ENCODE peak calls at places on chromosomes 4 and X, in six cellular contexts. One of them, this sample, is unnamed.

GRCh38 chr4:169640261-169640880 is 20.0 kb downstream of the CLCN3 start:
- DNase-seq in endodermal cell: no peak
- DNase-seq in testis: no peak
- DNase-seq in iris pigment epithelial cell: peak
- DNase-seq in stimulated activated CD8-positive, alpha-beta memory T cell treated with anti-CD3 and anti-CD28 coated beads, Interleukin-4, amount 100 ng/mL, for 24 hours: no peak
- DNase-seq in A673: no peak
- DNase-seq in this sample: no peak

GRCh38 chr4:38266616-38267015 is 306.4 kb downstream of the PTTG2 start:
- DNase-seq in stimulated activated CD8-positive, alpha-beta memory T cell treated with anti-CD3 and anti-CD28 coated beads, Interleukin-4, amount 100 ng/mL, for 24 hours: no peak
- DNase-seq in endodermal cell: no peak
- DNase-seq in testis: no peak
- DNase-seq in A673: peak
- DNase-seq in iris pigment epithelial cell: no peak
- DNase-seq in this sample: peak

GRCh38 chr4:89110541-89110985 is 770 bp upstream of the TIGD2 start:
- DNase-seq in stimulated activated CD8-positive, alpha-beta memory T cell treated with anti-CD3 and anti-CD28 coated beads, Interleukin-4, amount 100 ng/mL, for 24 hours: no peak
- DNase-seq in testis: no peak
- DNase-seq in iris pigment epithelial cell: no peak
- DNase-seq in A673: no peak
- DNase-seq in endodermal cell: peak
- DNase-seq in this sample: peak

GRCh38 chrX:10549280-10549679 is 71.1 kb downstream of the MID1 start:
- DNase-seq in iris pigment epithelial cell: no peak
- DNase-seq in stimulated activated CD8-positive, alpha-beta memory T cell treated with anti-CD3 and anti-CD28 coated beads, Interleukin-4, amount 100 ng/mL, for 24 hours: no peak
- DNase-seq in endodermal cell: no peak
- DNase-seq in testis: no peak
- DNase-seq in A673: peak
- DNase-seq in this sample: no peak

GRCh38 chrX:10199212-10199611 is 42.4 kb downstream of the CLCN4 start:
- DNase-seq in iris pigment epithelial cell: peak
- DNase-seq in testis: peak
- DNase-seq in A673: peak
- DNase-seq in endodermal cell: no peak
- DNase-seq in stimulated activated CD8-positive, alpha-beta memory T cell treated with anti-CD3 and anti-CD28 coated beads, Interleukin-4, amount 100 ng/mL, for 24 hours: no peak
- DNase-seq in this sample: no peak

GRCh38 chr4:188971125-188971524 is 831.9 kb downstream of the TRIML1 start:
- DNase-seq in A673: peak
- DNase-seq in testis: no peak
- DNase-seq in endodermal cell: no peak
- DNase-seq in iris pigment epithelial cell: peak
- DNase-seq in stimulated activated CD8-positive, alpha-beta memory T cell treated with anti-CD3 and anti-CD28 coated beads, Interleukin-4, amount 100 ng/mL, for 24 hours: no peak
- DNase-seq in this sample: peak

GRCh38 chrX:9576059-9576458 is 111.2 kb downstream of the TBL1X start:
- DNase-seq in stimulated activated CD8-positive, alpha-beta memory T cell treated with anti-CD3 and anti-CD28 coated beads, Interleukin-4, amount 100 ng/mL, for 24 hours: no peak
- DNase-seq in testis: no peak
- DNase-seq in endodermal cell: no peak
- DNase-seq in A673: no peak
- DNase-seq in iris pigment epithelial cell: no peak
- DNase-seq in this sample: no peak

GRCh38 chr4:61375316-61375715 is 175.2 kb downstream of the ADGRL3 start:
- DNase-seq in endodermal cell: no peak
- DNase-seq in stimulated activated CD8-positive, alpha-beta memory T cell treated with anti-CD3 and anti-CD28 coated beads, Interleukin-4, amount 100 ng/mL, for 24 hours: no peak
- DNase-seq in testis: no peak
- DNase-seq in iris pigment epithelial cell: peak
- DNase-seq in A673: no peak
- DNase-seq in this sample: no peak

GRCh38 chr4:19947349-19947748 is 304.4 kb upstream of the SLIT2 start:
- DNase-seq in testis: no peak
- DNase-seq in stimulated activated CD8-positive, alpha-beta memory T cell treated with anti-CD3 and anti-CD28 coated beads, Interleukin-4, amount 100 ng/mL, for 24 hours: no peak
- DNase-seq in A673: no peak
- DNase-seq in iris pigment epithelial cell: peak
- DNase-seq in endodermal cell: no peak
- DNase-seq in this sample: no peak

GRCh38 chr4:7753271-7753670 is 186.4 kb downstream of the AFAP1 start:
- DNase-seq in iris pigment epithelial cell: no peak
- DNase-seq in A673: no peak
- DNase-seq in testis: no peak
- DNase-seq in stimulated activated CD8-positive, alpha-beta memory T cell treated with anti-CD3 and anti-CD28 coated beads, Interleukin-4, amount 100 ng/mL, for 24 hours: no peak
- DNase-seq in endodermal cell: no peak
- DNase-seq in this sample: no peak

GRCh38 chr4:17448689-17449088 is 63.2 kb downstream of the QDPR start:
- DNase-seq in stimulated activated CD8-positive, alpha-beta memory T cell treated with anti-CD3 and anti-CD28 coated beads, Interleukin-4, amount 100 ng/mL, for 24 hours: no peak
- DNase-seq in endodermal cell: no peak
- DNase-seq in iris pigment epithelial cell: peak
- DNase-seq in A673: no peak
- DNase-seq in testis: no peak
- DNase-seq in this sample: no peak

GRCh38 chrX:131734621-131735020 is 190.7 kb downstream of the OR13H1 start:
- DNase-seq in stimulated activated CD8-positive, alpha-beta memory T cell treated with anti-CD3 and anti-CD28 coated beads, Interleukin-4, amount 100 ng/mL, for 24 hours: peak
- DNase-seq in endodermal cell: no peak
- DNase-seq in A673: no peak
- DNase-seq in iris pigment epithelial cell: peak
- DNase-seq in testis: no peak
- DNase-seq in this sample: no peak

GRCh38 chrX:29661290-29661689 is 554.1 kb upstream of the MAGEB2 start:
- DNase-seq in iris pigment epithelial cell: peak
- DNase-seq in endodermal cell: no peak
- DNase-seq in A673: no peak
- DNase-seq in stimulated activated CD8-positive, alpha-beta memory T cell treated with anti-CD3 and anti-CD28 coated beads, Interleukin-4, amount 100 ng/mL, for 24 hours: no peak
- DNase-seq in testis: no peak
- DNase-seq in this sample: no peak

GRCh38 chr4:141124224-141124623 is 9.0 kb downstream of the RNF150 start:
- DNase-seq in A673: no peak
- DNase-seq in endodermal cell: no peak
- DNase-seq in stimulated activated CD8-positive, alpha-beta memory T cell treated with anti-CD3 and anti-CD28 coated beads, Interleukin-4, amount 100 ng/mL, for 24 hours: no peak
- DNase-seq in iris pigment epithelial cell: peak
- DNase-seq in testis: no peak
- DNase-seq in this sample: no peak